ENCODE peak calls at places on chromosomes 2 and 18, in nine cellular contexts. L, I, G, N, S, K, D, Q and B are unnamed samples.

GRCh38 chr2:8121826-8122505 is 559.9 kb upstream of the ID2 start:
- DNase-seq in L (peak), I (no peak), G (peak), N (no peak), S (no peak), K (no peak), D (no peak), Q (peak), B (no peak)

GRCh38 chr2:43576983-43577892 is 18.6 kb downstream of the THADA start:
- DNase-seq in L (peak), I (peak), G (peak), N (peak), S (peak), K (peak), D (no peak), Q (peak), B (no peak)

GRCh38 chr18:62596145-62597005 is 73.5 kb downstream of the ZCCHC2 start:
- DNase-seq in L (peak), I (no peak), G (no peak), N (no peak), S (no peak), K (no peak), D (peak), Q (peak), B (no peak)

GRCh38 chr18:25399554-25399953 is 47.6 kb upstream of the ZNF521 start:
- DNase-seq in L (peak), I (no peak), G (peak), N (peak), S (no peak), K (no peak), D (no peak), Q (no peak), B (no peak)

GRCh38 chr2:102636283-102636907 is 17.0 kb downstream of the SLC9A2 start:
- DNase-seq in L (no peak), I (no peak), G (no peak), N (peak), S (no peak), K (no peak), D (no peak), Q (no peak), B (no peak)

GRCh38 chr2:230485801-230486341 is 69.9 kb downstream of the SP100 start:
- DNase-seq in L (no peak), I (no peak), G (no peak), N (no peak), S (no peak), K (no peak), D (no peak), Q (no peak), B (no peak)

GRCh38 chr2:102109016-102109415 is 33.5 kb upstream of the IL1R1 start:
- DNase-seq in L (no peak), I (no peak), G (peak), N (no peak), S (no peak), K (no peak), D (no peak), Q (peak), B (no peak)

GRCh38 chr2:174014021-174014698 is 49.0 kb upstream of the SP3 start:
- DNase-seq in L (peak), I (no peak), G (no peak), N (no peak), S (no peak), K (no peak), D (no peak), Q (no peak), B (no peak)

GRCh38 chr2:119248751-119249150 is 25.1 kb downstream of the STEAP3 start:
- DNase-seq in L (no peak), I (no peak), G (no peak), N (no peak), S (no peak), K (no peak), D (peak), Q (no peak), B (no peak)

GRCh38 chr2:81467096-81467495 is 1162.5 kb upstream of the LRRTM1 start:
- DNase-seq in L (no peak), I (no peak), G (no peak), N (no peak), S (no peak), K (no peak), D (no peak), Q (no peak), B (no peak)

GRCh38 chr2:94986392-94986963 is 39.0 kb upstream of the MAL start:
- DNase-seq in L (peak), I (peak), G (peak), N (peak), S (no peak), K (peak), D (peak), Q (peak), B (peak)

GRCh38 chr18:24104486-24104885 is 34.4 kb upstream of the CABYR start:
- DNase-seq in L (no peak), I (no peak), G (no peak), N (no peak), S (no peak), K (no peak), D (no peak), Q (no peak), B (no peak)

GRCh38 chr2:130845507-130846085 is 8.9 kb downstream of the ARHGEF4 start:
- DNase-seq in L (no peak), I (no peak), G (peak), N (peak), S (no peak), K (no peak), D (no peak), Q (no peak), B (no peak)

GRCh38 chr2:6081542-6081872 is 389.3 kb downstream of the SOX11 start:
- DNase-seq in L (no peak), I (no peak), G (no peak), N (no peak), S (no peak), K (no peak), D (no peak), Q (no peak), B (no peak)
- H3K4me3 ChIP-seq in L (no peak), I (no peak), G (no peak), N (no peak), S (no peak), K (no peak), D (no peak), Q (no peak), B (no peak)

GRCh38 chr2:238082858-238083257 is 17.3 kb upstream of the ESPNL start:
- DNase-seq in L (no peak), I (no peak), G (no peak), N (no peak), S (no peak), K (peak), D (no peak), Q (no peak), B (no peak)

GRCh38 chr2:238087211-238087610 is 12.9 kb upstream of the ESPNL start:
- DNase-seq in L (no peak), I (no peak), G (no peak), N (no peak), S (no peak), K (no peak), D (no peak), Q (no peak), B (no peak)

GRCh38 chr2:238083919-238084318 is 16.2 kb upstream of the ESPNL start:
- DNase-seq in L (no peak), I (no peak), G (no peak), N (no peak), S (no peak), K (peak), D (no peak), Q (no peak), B (no peak)

GRCh38 chr2:238082151-238082550 is 18.0 kb upstream of the ESPNL start:
- DNase-seq in L (no peak), I (no peak), G (no peak), N (no peak), S (no peak), K (peak), D (no peak), Q (no peak), B (no peak)

GRCh38 chr2:238085899-238086298 is 14.2 kb upstream of the ESPNL start:
- DNase-seq in L (no peak), I (no peak), G (peak), N (no peak), S (no peak), K (no peak), D (no peak), Q (no peak), B (no peak)
- TF ChIP-seq CTCF in L (no peak), I (no peak), G (no peak), N (no peak), S (no peak), K (no peak), D (no peak), Q (no peak), B (no peak)

DNA sequence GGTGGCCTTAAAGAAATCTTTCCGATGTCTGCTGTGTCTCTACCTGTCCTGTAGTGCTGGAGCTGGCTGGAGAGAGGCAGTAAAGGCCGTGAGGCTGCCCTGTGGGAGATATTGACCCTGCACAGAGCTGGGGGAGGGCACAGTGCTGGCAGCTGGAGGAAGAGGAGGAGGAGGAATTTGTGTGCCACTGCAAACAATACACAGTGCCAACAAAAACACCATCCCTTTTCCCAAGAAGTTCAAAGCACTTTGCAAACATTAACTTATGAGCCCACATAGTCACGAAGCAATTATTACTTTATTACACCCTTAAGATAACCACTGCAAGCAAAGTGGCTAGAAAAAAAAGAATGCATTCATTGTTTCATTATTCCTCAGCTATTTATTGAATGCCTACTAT is 45.0 kb upstream of the CYTIP start:
- DNase-seq in L (no peak), I (peak), G (no peak), N (peak), S (no peak), K (peak), D (peak), Q (no peak), B (no peak)
- H3K4me3 ChIP-seq in L (no peak), I (no peak), G (no peak), N (no peak), S (no peak), K (no peak), D (no peak), Q (no peak), B (no peak)

DNA sequence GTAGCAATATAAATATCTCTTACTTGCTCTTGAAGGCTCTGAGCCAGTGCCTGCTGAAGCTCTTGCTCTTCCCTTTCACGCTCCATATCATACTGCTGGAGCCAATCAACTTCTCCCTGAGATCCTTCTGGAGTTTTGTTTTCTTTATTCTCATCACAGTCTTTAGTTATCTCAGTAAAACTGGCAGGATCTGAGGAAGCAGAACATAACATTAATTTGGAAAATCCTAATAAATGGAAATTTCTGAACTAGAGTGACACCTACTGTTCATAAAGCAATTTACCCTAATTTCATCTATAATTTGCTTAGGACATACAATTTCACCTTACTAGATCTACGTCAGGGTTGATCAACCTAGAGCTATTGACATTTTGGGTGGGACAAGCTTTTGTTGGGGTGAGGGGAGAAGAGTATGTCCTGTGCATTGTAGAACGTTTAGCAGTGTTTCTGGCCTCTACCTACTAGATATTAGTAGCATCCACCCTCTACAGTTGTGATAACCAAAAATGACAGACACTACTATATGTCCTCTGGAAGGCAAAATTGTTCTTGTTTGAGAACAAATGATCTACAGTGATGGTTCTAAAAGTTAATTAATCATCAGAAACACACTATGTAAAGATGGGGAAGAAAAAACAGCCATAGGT is 47.2 kb downstream of the VIL1 start:
- DNase-seq in L (peak), I (no peak), G (peak), N (peak), S (no peak), K (no peak), D (no peak), Q (peak), B (no peak)
- TF ChIP-seq CTCF in L (peak), I (peak), G (peak), N (peak), S (no peak), K (peak), D (peak), Q (peak), B (peak)

GRCh38 chr18:77248873-77249582 is 620 bp upstream of the GALR1 start:
- DNase-seq in L (no peak), I (no peak), G (no peak), N (no peak), S (no peak), K (no peak), D (no peak), Q (peak), B (no peak)
- H3K4me3 ChIP-seq in L (peak), I (no peak), G (peak), N (no peak), S (no peak), K (no peak), D (peak), Q (peak), B (peak)